ENCODE peak calls at places on chromosomes 11 and 22, in five cellular contexts. W, Y, D, H and R are unnamed samples.

GRCh38 chr11:65880844-65881421 is 1.3 kb downstream of the CTSW start:
- DNase-seq in W (no peak), Y (no peak), D (no peak), H (no peak), R (no peak)

GRCh38 chr11:70423523-70424505 is 25.5 kb downstream of the CTTN start:
- DNase-seq in W (peak; percentile 17), Y (no peak), D (peak; percentile 80), H (peak; percentile 95), R (peak; percentile 81)

GRCh38 chr22:50656122-50657070 is 16.2 kb upstream of the SHANK3 start:
- DNase-seq in W (no peak), Y (peak; percentile 30), D (no peak), H (peak; percentile 50), R (no peak)

GRCh38 chr11:109641549-109641948 is 219.6 kb downstream of the C11orf87 start:
- DNase-seq in W (no peak), Y (no peak), D (peak; percentile 8), H (peak; percentile 57), R (peak; percentile 15)

GRCh38 chr11:44005076-44005800 is 42.5 kb upstream of the ACCSL start:
- DNase-seq in W (no peak), Y (no peak), D (no peak), H (no peak), R (no peak)

GRCh38 chr22:20408891-20409290 is 14.9 kb downstream of the ZNF74 start:
- DNase-seq in W (no peak), Y (no peak), D (no peak), H (no peak), R (no peak)

GRCh38 chr22:26805131-26805530 is 147.7 kb downstream of the MIAT start:
- DNase-seq in W (no peak), Y (no peak), D (no peak), H (no peak), R (no peak)

GRCh38 chr11:30984442-30984816 is 385.1 kb downstream of the DCDC1 start:
- DNase-seq in W (no peak), Y (no peak), D (peak; percentile 67), H (peak; percentile 49), R (no peak)

GRCh38 chr11:77213029-77213579 is 85.1 kb downstream of the MYO7A start:
- DNase-seq in W (no peak), Y (no peak), D (no peak), H (no peak), R (no peak)

GRCh38 chr11:105177658-105178057 is 38.1 kb upstream of the CARD18 start:
- DNase-seq in W (no peak), Y (no peak), D (peak; percentile 67), H (peak; percentile 93), R (no peak)

GRCh38 chr22:36445158-36445668 is 36.2 kb downstream of the TXN2 start:
- DNase-seq in W (no peak), Y (peak; percentile 56), D (peak; percentile 78), H (peak; percentile 84), R (peak; percentile 51)

GRCh38 chr11:113018913-113019312 is 57.7 kb downstream of the NCAM1 start:
- DNase-seq in W (no peak), Y (no peak), D (no peak), H (no peak), R (no peak)

GRCh38 chr11:6319001-6319878 is 1.1 kb downstream of the CAVIN3 start:
- DNase-seq in W (no peak), Y (peak; percentile 67), D (no peak), H (peak; percentile 63), R (no peak)

GRCh38 chr11:110921742-110922200 is 209.5 kb upstream of the ARHGAP20 start:
- DNase-seq in W (no peak), Y (no peak), D (no peak), H (peak; percentile 69), R (no peak)

GRCh38 chr11:296976-297665 is 2.2 kb downstream of the IFITM5 start:
- DNase-seq in W (no peak), Y (peak; percentile 5), D (no peak), H (no peak), R (no peak)

GRCh38 chr22:17780116-17780740 is 6.0 kb upstream of the BID start:
- DNase-seq in W (no peak), Y (no peak), D (no peak), H (no peak), R (no peak)

GRCh38 chr11:67267188-67268035 is 1.1 kb downstream of the GRK2 start:
- DNase-seq in W (no peak), Y (peak; percentile 24), D (no peak), H (no peak), R (peak; percentile 61)

GRCh38 chr22:18968011-18968749 is 32.1 kb upstream of the PRODH start:
- DNase-seq in W (no peak), Y (peak; percentile 52), D (no peak), H (peak; percentile 19), R (no peak)

GRCh38 chr11:83724704-83725114 is 438.5 kb upstream of the CCDC90B start:
- DNase-seq in W (no peak), Y (no peak), D (no peak), H (no peak), R (no peak)

GRCh38 chr11:11580831-11581492 is 40.8 kb downstream of the GALNT18 start:
- DNase-seq in W (no peak), Y (no peak), D (no peak), H (no peak), R (no peak)

GRCh38 chr11:114179234-114179941 is 116.8 kb upstream of the NNMT start:
- DNase-seq in W (no peak), Y (peak; percentile 69), D (peak; percentile 86), H (peak; percentile 99), R (no peak)

GRCh38 chr11:125685228-125685627 is 4.6 kb upstream of the ACRV1 start:
- DNase-seq in W (no peak), Y (no peak), D (no peak), H (no peak), R (no peak)

GRCh38 chr11:102583437-102583836 is 41.7 kb downstream of the MMP20 start:
- DNase-seq in W (no peak), Y (no peak), D (no peak), H (no peak), R (no peak)

GRCh38 chr11:101618691-101619090 is 34.9 kb upstream of the TRPC6 start:
- DNase-seq in W (no peak), Y (no peak), D (peak; percentile 6), H (peak; percentile 25), R (no peak)

GRCh38 chr11:111737180-111737876 is 28.9 kb downstream of the PPP2R1B start:
- DNase-seq in W (no peak), Y (peak; percentile 17), D (no peak), H (no peak), R (no peak)

GRCh38 chr11:117909611-117910382 is 19.4 kb downstream of the TMPRSS13 start:
- DNase-seq in W (no peak), Y (no peak), D (no peak), H (no peak), R (no peak)

GRCh38 chr22:27810566-27810965 is 9.0 kb upstream of the MN1 start:
- DNase-seq in W (no peak), Y (peak; percentile 67), D (no peak), H (no peak), R (no peak)

GRCh38 chr11:108093128-108093904 is 28.1 kb upstream of the ACAT1 start:
- DNase-seq in W (no peak), Y (no peak), D (no peak), H (peak; percentile 78), R (no peak)

GRCh38 chr11:78063440-78064181 is at the start of gene THRSP:
- DNase-seq in W (no peak), Y (no peak), D (no peak), H (no peak), R (no peak)

GRCh38 chr22:42160830-42161696 is 30.5 kb upstream of the CYP2D6 start:
- DNase-seq in W (no peak), Y (no peak), D (no peak), H (no peak), R (no peak)

GRCh38 chr11:66280428-66280827 is 2.5 kb downstream of the CNIH2 start:
- DNase-seq in W (no peak), Y (no peak), D (no peak), H (no peak), R (no peak)

GRCh38 chr11:114478768-114479167 is 39.5 kb downstream of the REXO2 start:
- DNase-seq in W (no peak), Y (no peak), D (no peak), H (peak; percentile 8), R (no peak)

GRCh38 chr22:32040324-32040904 is 2.6 kb upstream of the SLC5A1 start:
- DNase-seq in W (no peak), Y (no peak), D (no peak), H (no peak), R (no peak)